ENCODE peak calls at places on chromosome 4, in seven cellular contexts. L is breast epithelium, T is GM12891, V is prostate gland, P is spleen, H is K562, W is GM12892. Y is an unnamed sample.

GRCh38 chr4:128536746-128537145 is 249.1 kb upstream of the PGRMC2 start:
- DNase-seq in V (no peak), W (no peak), L (no peak), P (no peak), H (no peak), T (no peak), Y (peak)

GRCh38 chr4:122854860-122855259 is 28.2 kb downstream of the FGF2 start:
- DNase-seq in H (no peak), W (no peak), P (no peak), V (peak), T (no peak), L (peak), Y (no peak)

GRCh38 chr4:159146454-159146853 is 43.6 kb downstream of the RAPGEF2 start:
- DNase-seq in W (no peak), L (no peak), T (no peak), P (no peak), V (no peak), H (no peak), Y (no peak)

GRCh38 chr4:61462451-61463326 is 262.6 kb downstream of the ADGRL3 start:
- DNase-seq in H (no peak), V (no peak), L (no peak), W (no peak), P (no peak), T (no peak), Y (no peak)

GRCh38 chr4:68272860-68273259 is 27.4 kb upstream of the TMPRSS11B start:
- DNase-seq in T (no peak), V (no peak), P (no peak), H (no peak), L (no peak), W (no peak), Y (no peak)

GRCh38 chr4:53658029-53658428 is 66.7 kb upstream of the LNX1 start:
- DNase-seq in W (no peak), L (no peak), V (no peak), P (no peak), T (no peak), H (no peak), Y (no peak)

GRCh38 chr4:179597301-179597700 is 2155.1 kb upstream of the AGA start:
- DNase-seq in T (no peak), V (no peak), W (no peak), H (no peak), L (no peak), P (no peak), Y (no peak)

GRCh38 chr4:6161921-6162464 is 38.4 kb downstream of the JAKMIP1 start:
- DNase-seq in T (no peak), P (no peak), H (no peak), L (no peak), W (no peak), V (no peak), Y (no peak)

GRCh38 chr4:124863039-124863545 is 150.6 kb upstream of the ANKRD50 start:
- DNase-seq in W (no peak), V (no peak), L (no peak), T (no peak), P (no peak), H (no peak), Y (no peak)

GRCh38 chr4:159141193-159141592 is 38.3 kb downstream of the RAPGEF2 start:
- DNase-seq in L (no peak), P (no peak), H (no peak), W (no peak), T (no peak), V (no peak), Y (no peak)

GRCh38 chr4:164383187-164384181 is 370.4 kb upstream of the SMIM31 start:
- DNase-seq in T (no peak), L (no peak), W (no peak), P (peak), H (no peak), V (peak), Y (no peak)

GRCh38 chr4:186728631-186729271 is 5.1 kb upstream of the FAT1 start:
- DNase-seq in T (no peak), V (no peak), H (no peak), P (no peak), W (no peak), L (no peak), Y (peak)

GRCh38 chr4:177480796-177481195 is 38.6 kb upstream of the AGA start:
- DNase-seq in V (no peak), H (no peak), L (no peak), T (no peak), P (no peak), W (no peak), Y (no peak)

GRCh38 chr4:129738175-129738574 is 642.2 kb downstream of the C4orf33 start:
- DNase-seq in W (no peak), V (no peak), T (no peak), H (no peak), P (no peak), L (no peak), Y (no peak)

GRCh38 chr4:153486281-153487151 is 20.4 kb downstream of the TMEM131L start:
- DNase-seq in P (no peak), T (no peak), H (no peak), L (peak), W (no peak), V (peak), Y (no peak)

GRCh38 chr4:104643805-104644204 is 149.1 kb upstream of the CXXC4 start:
- DNase-seq in P (no peak), L (no peak), W (no peak), T (no peak), H (no peak), V (no peak), Y (no peak)

GRCh38 chr4:183721207-183722081 is 62.4 kb downstream of the TRAPPC11 start:
- DNase-seq in P (peak), V (no peak), L (no peak), W (no peak), T (peak), H (no peak), Y (peak)

GRCh38 chr4:24181005-24181404 is 291.2 kb upstream of the PPARGC1A start:
- DNase-seq in P (no peak), L (no peak), H (no peak), T (no peak), W (no peak), V (no peak), Y (no peak)

GRCh38 chr4:40702800-40703151 is 47.0 kb upstream of the NSUN7 start:
- DNase-seq in T (no peak), H (no peak), L (no peak), P (no peak), V (no peak), W (no peak), Y (no peak)

GRCh38 chr4:36502350-36502749 is 220.9 kb downstream of the DTHD1 start:
- DNase-seq in V (no peak), L (no peak), T (no peak), H (no peak), W (no peak), P (no peak), Y (no peak)

GRCh38 chr4:87042986-87043820 is 108.4 kb downstream of the AFF1 start:
- DNase-seq in P (no peak), H (no peak), V (no peak), L (no peak), T (no peak), W (no peak), Y (peak)

GRCh38 chr4:172344266-172344772 is 531.1 kb downstream of the GALNTL6 start:
- DNase-seq in H (no peak), V (no peak), P (no peak), L (no peak), W (no peak), T (no peak), Y (no peak)

GRCh38 chr4:26069218-26069617 is 155.2 kb downstream of the SMIM20 start:
- DNase-seq in P (no peak), H (peak), T (no peak), L (no peak), V (no peak), W (no peak), Y (no peak)

GRCh38 chr4:84719115-84719514 is 136.2 kb downstream of the CDS1 start:
- DNase-seq in P (no peak), V (no peak), L (no peak), H (no peak), W (no peak), T (no peak), Y (no peak)

GRCh38 chr4:3386486-3386885 is 55.3 kb upstream of the HGFAC start:
- DNase-seq in V (peak), L (peak), H (no peak), T (no peak), W (no peak), P (no peak), Y (no peak)

GRCh38 chr4:38523524-38524448 is 140.2 kb upstream of the KLF3 start:
- DNase-seq in T (no peak), L (no peak), V (no peak), W (peak), P (no peak), H (peak), Y (no peak)

GRCh38 chr4:165288639-165289428 is 38.6 kb upstream of the MSMO1 start:
- DNase-seq in H (no peak), L (no peak), V (no peak), W (no peak), T (no peak), P (no peak), Y (no peak)

GRCh38 chr4:721261-722171 is 15.9 kb downstream of the PCGF3 start:
- DNase-seq in T (no peak), W (no peak), H (no peak), L (no peak), V (no peak), P (peak), Y (no peak)

GRCh38 chr4:25313194-25313895 is 771 bp downstream of the ZCCHC4 start:
- DNase-seq in W (no peak), T (no peak), P (no peak), H (no peak), L (no peak), V (no peak), Y (no peak)

GRCh38 chr4:89492476-89493110 is 185.0 kb upstream of the GPRIN3 start:
- DNase-seq in V (no peak), P (no peak), W (no peak), L (no peak), H (no peak), T (no peak), Y (no peak)

GRCh38 chr4:110019153-110019552 is 106.5 kb downstream of the EGF start:
- DNase-seq in P (no peak), L (no peak), V (no peak), T (no peak), H (no peak), W (no peak), Y (peak)

GRCh38 chr4:3612275-3612674 is 80.1 kb upstream of the LRPAP1 start:
- DNase-seq in P (peak), H (no peak), W (no peak), L (no peak), T (no peak), V (no peak), Y (no peak)

GRCh38 chr4:152536545-152537182 is 772 bp upstream of the FBXW7 start:
- DNase-seq in W (no peak), H (peak), V (no peak), L (no peak), T (no peak), P (peak), Y (no peak)

GRCh38 chr4:151614532-151614931 is 146.3 kb downstream of the GATB start:
- DNase-seq in V (no peak), W (no peak), H (no peak), P (no peak), L (no peak), T (no peak), Y (no peak)

GRCh38 chr4:8319061-8319460 is 49.5 kb downstream of the HTRA3 start:
- DNase-seq in W (no peak), H (no peak), P (peak), T (no peak), L (no peak), V (no peak), Y (no peak)

GRCh38 chr4:81564025-81564424 is 92.3 kb upstream of the RASGEF1B start:
- DNase-seq in T (no peak), V (no peak), W (no peak), L (no peak), P (no peak), H (no peak), Y (no peak)

GRCh38 chr4:181293014-181293413 is 950.2 kb upstream of the TENM3 start:
- DNase-seq in V (no peak), H (no peak), T (no peak), L (no peak), W (no peak), P (no peak), Y (no peak)

GRCh38 chr4:156734965-156735895 is 236.4 kb downstream of the PDGFC start:
- DNase-seq in T (no peak), L (no peak), H (no peak), V (no peak), P (no peak), W (no peak), Y (no peak)

GRCh38 chr4:104015680-104016079 is 295.9 kb upstream of the TACR3 start:
- DNase-seq in V (no peak), P (no peak), L (no peak), W (no peak), H (no peak), T (no peak), Y (no peak)

GRCh38 chr4:131978120-131978519 is 1171.0 kb upstream of the PCDH10 start:
- DNase-seq in V (no peak), P (peak), W (no peak), L (no peak), H (no peak), T (no peak), Y (no peak)
- TF ChIP-seq POLR2AphosphoS5 in V (no peak), P (no peak), W (no peak), L (no peak), H (no peak), T (no peak), Y (no peak)

GRCh38 chr4:119628281-119629141 is at the start of gene PDE5A:
- DNase-seq in L (peak), T (peak), P (peak), V (peak), H (peak), W (peak), Y (peak)
- TF ChIP-seq POLR2A in L (no peak), T (no peak), P (no peak), V (peak), H (no peak), W (no peak), Y (no peak)

GRCh38 chr4:169621754-169622481 is 1.5 kb downstream of the CLCN3 start:
- DNase-seq in L (no peak), V (no peak), P (no peak), T (no peak), H (no peak), W (no peak), Y (no peak)
- TF ChIP-seq POLR2AphosphoS5 in L (no peak), V (no peak), P (peak), T (no peak), H (no peak), W (no peak), Y (no peak)

GRCh38 chr4:139453041-139453370 is 915 bp upstream of the RAB33B start:
- DNase-seq in H (no peak), V (peak), P (no peak), T (peak), W (peak), L (peak), Y (no peak)

GRCh38 chr4:139453371-139454110 is 380 bp upstream of the RAB33B start:
- DNase-seq in H (peak), V (peak), L (peak), T (peak), P (peak), W (peak), Y (peak)

GRCh38 chr4:139455187-139455586 is 1.3 kb downstream of the RAB33B start:
- DNase-seq in T (no peak), L (no peak), W (no peak), H (no peak), P (no peak), V (no peak), Y (no peak)

GRCh38 chr4:139454646-139455045 is 725 bp downstream of the RAB33B start:
- DNase-seq in W (no peak), V (no peak), P (no peak), T (no peak), H (no peak), L (no peak), Y (no peak)

DNA sequence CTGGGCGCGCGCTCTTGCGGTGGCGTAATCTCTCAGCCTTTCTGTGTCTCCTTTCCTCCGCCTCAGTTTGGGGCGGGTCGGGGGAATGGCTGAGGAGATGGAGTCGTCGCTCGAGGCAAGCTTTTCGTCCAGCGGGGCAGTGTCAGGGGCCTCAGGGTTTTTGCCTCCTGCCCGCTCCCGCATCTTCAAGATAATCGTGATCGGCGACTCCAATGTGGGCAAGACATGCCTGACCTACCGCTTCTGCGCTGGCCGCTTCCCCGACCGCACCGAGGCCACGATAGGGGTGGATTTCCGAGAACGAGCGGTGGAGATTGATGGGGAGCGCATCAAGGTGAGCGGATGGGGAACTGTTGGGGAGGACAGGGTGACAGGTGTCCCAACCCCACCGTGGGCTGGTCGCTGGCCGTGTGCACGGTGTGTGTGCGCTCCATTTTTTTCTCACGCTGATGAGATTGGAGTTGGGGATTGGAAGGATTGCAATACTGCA is at the start of gene RAB33B:
- DNase-seq in V (no peak), T (no peak), W (no peak), L (no peak), H (no peak), P (no peak), Y (no peak)
- TF ChIP-seq POLR2A in V (peak), T (peak), W (no peak), L (peak), H (no peak), P (no peak), Y (peak)